ENCODE peak calls at places on chromosomes 1 and 21, in ten cellular contexts. Z, Y, E, G, H, T, S, C, I and V are unnamed samples.

GRCh38 chr1:9553736-9554144 is 14.5 kb downstream of the SLC25A33 start:
- DNase-seq in Z (no peak), Y (no peak), E (no peak), G (no peak), H (no peak), T (no peak), S (no peak), C (no peak), I (no peak), V (no peak)

GRCh38 chr1:108644984-108645383 is 15.9 kb downstream of the HENMT1 start:
- DNase-seq in Z (no peak), Y (no peak), E (no peak), G (peak), H (no peak), T (no peak), S (no peak), C (peak), I (peak), V (peak)

GRCh38 chr1:69569281-69569970 is 1.7 kb downstream of the LRRC7 start:
- DNase-seq in Z (no peak), Y (no peak), E (no peak), G (no peak), H (no peak), T (no peak), S (no peak), C (no peak), I (no peak), V (no peak)

GRCh38 chr21:44703731-44704635 is 7.0 kb downstream of the KRTAP10-12 start:
- DNase-seq in Z (no peak), Y (no peak), E (no peak), G (no peak), H (no peak), T (no peak), S (no peak), C (peak), I (no peak), V (peak)

GRCh38 chr1:21338568-21339401 is 48.5 kb upstream of the ECE1 start:
- DNase-seq in Z (peak), Y (peak), E (no peak), G (no peak), H (no peak), T (peak), S (peak), C (no peak), I (peak), V (peak)

GRCh38 chr1:208238710-208239517 is 5.3 kb downstream of the PLXNA2 start:
- DNase-seq in Z (peak), Y (peak), E (no peak), G (peak), H (peak), T (no peak), S (peak), C (no peak), I (no peak), V (peak)

GRCh38 chr1:231603598-231604275 is 22.9 kb upstream of the DISC1 start:
- DNase-seq in Z (peak), Y (peak), E (peak), G (peak), H (peak), T (peak), S (peak), C (peak), I (peak), V (peak)

GRCh38 chr1:228445867-228446584 is 29.4 kb upstream of the TRIM17 start:
- DNase-seq in Z (peak), Y (peak), E (peak), G (peak), H (peak), T (peak), S (no peak), C (no peak), I (no peak), V (no peak)

GRCh38 chr1:33272930-33273329 is 16.6 kb downstream of the ZNF362 start:
- DNase-seq in Z (no peak), Y (no peak), E (no peak), G (no peak), H (no peak), T (no peak), S (no peak), C (no peak), I (no peak), V (no peak)

GRCh38 chr1:223747838-223748335 is 35.5 kb downstream of the CAPN2 start:
- DNase-seq in Z (peak), Y (peak), E (no peak), G (no peak), H (peak), T (no peak), S (no peak), C (no peak), I (peak), V (peak)

GRCh38 chr1:228009828-228010775 is 3.3 kb downstream of the WNT3A start:
- DNase-seq in Z (no peak), Y (no peak), E (no peak), G (no peak), H (no peak), T (no peak), S (no peak), C (peak), I (no peak), V (no peak)

GRCh38 chr1:228937851-228938247 is 202.6 kb downstream of the RHOU start:
- DNase-seq in Z (no peak), Y (no peak), E (no peak), G (no peak), H (no peak), T (no peak), S (no peak), C (no peak), I (no peak), V (no peak)

GRCh38 chr1:31122101-31122735 is 56.7 kb upstream of the PUM1 start:
- DNase-seq in Z (no peak), Y (no peak), E (no peak), G (no peak), H (peak), T (no peak), S (no peak), C (no peak), I (no peak), V (no peak)

GRCh38 chr1:24908591-24909259 is 21.4 kb downstream of the RUNX3 start:
- DNase-seq in Z (no peak), Y (no peak), E (no peak), G (no peak), H (no peak), T (no peak), S (no peak), C (no peak), I (no peak), V (no peak)

GRCh38 chr1:224801761-224802490 is 127.5 kb upstream of the DNAH14 start:
- DNase-seq in Z (no peak), Y (no peak), E (no peak), G (no peak), H (no peak), T (no peak), S (no peak), C (no peak), I (no peak), V (no peak)